ENCODE peak calls at places on chromosome 5, in nine cellular contexts. Y is foreskin fibroblast, V is choroid plexus epithelial cell, D is HL-60, C is epithelial cell of esophagus, X is hepatocyte, K is heart right ventricle, M is neural progenitor cell, G is pancreas. T is an unnamed sample.

GRCh38 chr5:38433160-38433861 is 123.1 kb downstream of the LIFR start:
- DNase-seq in Y (peak), V (peak), D (no peak), C (no peak), X (peak), K (peak), M (no peak), G (no peak), T (no peak)

GRCh38 chr5:112915831-112916230 is 6.2 kb downstream of the REEP5 start:
- DNase-seq in Y (no peak), V (no peak), D (no peak), C (no peak), X (no peak), K (no peak), M (no peak), G (no peak), T (no peak)

GRCh38 chr5:123133438-123134100 is 44.5 kb downstream of the PRDM6 start:
- DNase-seq in Y (no peak), V (no peak), D (no peak), C (no peak), X (no peak), K (no peak), M (no peak), G (no peak), T (no peak)

GRCh38 chr5:132263548-132264261 is 6.2 kb downstream of the PDLIM4 start:
- DNase-seq in Y (peak), V (peak), D (no peak), C (peak), X (no peak), K (no peak), M (no peak), G (no peak), T (no peak)

GRCh38 chr5:139091439-139092156 is 106.6 kb downstream of the SIL1 start:
- DNase-seq in Y (no peak), V (peak), D (no peak), C (no peak), X (peak), K (peak), M (peak), G (no peak), T (no peak)

GRCh38 chr5:154474267-154474956 is 3.6 kb downstream of the HAND1 start:
- DNase-seq in Y (no peak), V (no peak), D (no peak), C (no peak), X (no peak), K (no peak), M (peak), G (no peak), T (no peak)

GRCh38 chr5:171701138-171701537 is 84.5 kb upstream of the SMIM23 start:
- DNase-seq in Y (no peak), V (no peak), D (no peak), C (no peak), X (peak), K (peak), M (no peak), G (no peak), T (no peak)

GRCh38 chr5:6447384-6448140 is 1.1 kb upstream of the UBE2QL1 start:
- DNase-seq in Y (no peak), V (no peak), D (no peak), C (no peak), X (no peak), K (no peak), M (no peak), G (no peak), T (no peak)

GRCh38 chr5:148807845-148808244 is 18.6 kb upstream of the ADRB2 start:
- DNase-seq in Y (no peak), V (peak), D (no peak), C (peak), X (peak), K (no peak), M (no peak), G (no peak), T (no peak)

GRCh38 chr5:143244990-143245389 is 158.5 kb downstream of the NR3C1 start:
- DNase-seq in Y (no peak), V (no peak), D (no peak), C (peak), X (no peak), K (no peak), M (no peak), G (no peak), T (no peak)

GRCh38 chr5:172713113-172713808 is 57.7 kb downstream of the DUSP1 start:
- DNase-seq in Y (no peak), V (peak), D (no peak), C (no peak), X (peak), K (peak), M (peak), G (no peak), T (no peak)

GRCh38 chr5:132478498-132478855 is 12.1 kb downstream of the IRF1 start:
- DNase-seq in Y (no peak), V (no peak), D (no peak), C (no peak), X (no peak), K (no peak), M (no peak), G (no peak), T (no peak)

GRCh38 chr5:99721487-99721886 is 792.7 kb upstream of the CHD1 start:
- DNase-seq in Y (no peak), V (no peak), D (no peak), C (no peak), X (peak), K (no peak), M (no peak), G (no peak), T (peak)

GRCh38 chr5:147973086-147973485 is 66.7 kb upstream of the C5orf46 start:
- DNase-seq in Y (no peak), V (no peak), D (no peak), C (no peak), X (no peak), K (no peak), M (no peak), G (no peak), T (no peak)

GRCh38 chr5:72457491-72457890 is 49.7 kb downstream of the ZNF366 start:
- DNase-seq in Y (no peak), V (no peak), D (no peak), C (no peak), X (no peak), K (no peak), M (no peak), G (no peak), T (no peak)

GRCh38 chr5:87081511-87082372 is 185.9 kb upstream of the RASA1 start:
- DNase-seq in Y (no peak), V (no peak), D (peak), C (no peak), X (no peak), K (no peak), M (no peak), G (no peak), T (no peak)

GRCh38 chr5:54013556-54014157 is 296.7 kb downstream of the ARL15 start:
- DNase-seq in Y (peak), V (peak), D (peak), C (peak), X (peak), K (no peak), M (no peak), G (no peak), T (no peak)

GRCh38 chr5:154221371-154221896 is 30.9 kb downstream of the GALNT10 start:
- DNase-seq in Y (peak), V (peak), D (no peak), C (peak), X (peak), K (peak), M (peak), G (no peak), T (no peak)

GRCh38 chr5:103895738-103896137 is 333.1 kb upstream of the NUDT12 start:
- DNase-seq in Y (no peak), V (no peak), D (no peak), C (no peak), X (no peak), K (no peak), M (no peak), G (no peak), T (no peak)

GRCh38 chr5:177300236-177300880 is 3.2 kb downstream of the RAB24 start:
- DNase-seq in Y (peak), V (peak), D (peak), C (peak), X (peak), K (peak), M (no peak), G (no peak), T (no peak)

GRCh38 chr5:50886657-50887056 is 220.2 kb downstream of the PARP8 start:
- DNase-seq in Y (no peak), V (no peak), D (no peak), C (no peak), X (no peak), K (no peak), M (no peak), G (no peak), T (no peak)

GRCh38 chr5:109454726-109455505 is 45.1 kb upstream of the PJA2 start:
- DNase-seq in Y (peak), V (peak), D (no peak), C (peak), X (no peak), K (no peak), M (no peak), G (no peak), T (no peak)

GRCh38 chr5:39794511-39794910 is 369.7 kb upstream of the DAB2 start:
- DNase-seq in Y (peak), V (peak), D (no peak), C (no peak), X (no peak), K (peak), M (no peak), G (no peak), T (no peak)

GRCh38 chr5:71533614-71534013 is 53.5 kb upstream of the MCCC2 start:
- DNase-seq in Y (peak), V (peak), D (no peak), C (peak), X (no peak), K (no peak), M (no peak), G (no peak), T (peak)

GRCh38 chr5:171445910-171446516 is 26.6 kb downstream of the FGF18 start:
- DNase-seq in Y (peak), V (peak), D (no peak), C (no peak), X (no peak), K (peak), M (no peak), G (no peak), T (no peak)

DNA sequence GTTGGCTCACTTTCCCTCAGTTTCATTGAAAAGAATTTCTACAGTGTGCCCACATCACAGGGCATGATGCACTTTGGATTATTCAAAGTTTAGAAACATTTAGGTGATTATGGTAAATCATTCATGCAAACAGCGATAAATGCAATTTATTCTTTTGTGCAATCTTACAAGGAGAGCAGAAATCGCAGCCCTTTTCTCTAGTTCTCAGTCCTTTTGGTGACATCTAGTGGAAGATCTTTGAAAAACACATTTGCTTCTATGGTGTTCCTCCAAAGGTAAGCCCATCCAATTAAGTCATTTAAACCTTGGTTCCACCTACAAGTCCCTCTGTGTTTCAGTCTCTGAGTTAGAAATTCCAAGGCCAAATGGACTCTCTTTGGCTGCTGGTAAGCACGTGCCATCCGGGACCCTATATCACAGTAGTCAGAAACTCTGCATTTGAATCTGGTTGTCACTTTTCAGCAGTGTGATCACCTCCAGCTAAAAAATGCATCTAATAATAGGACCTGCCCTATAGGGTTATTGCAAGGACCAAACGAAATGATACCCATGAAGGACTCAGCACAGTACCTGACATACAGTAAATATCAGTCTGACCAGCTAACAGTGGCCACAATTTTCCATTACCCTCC is 66.4 kb downstream of the MACROH2A1 start:
- DNase-seq in Y (peak), V (peak), D (no peak), C (peak), X (peak), K (no peak), M (peak), G (no peak), T (peak)
- TF ChIP-seq CTCF in Y (peak), V (peak), D (no peak), C (peak), X (peak), K (peak), M (peak), G (no peak), T (peak)

DNA sequence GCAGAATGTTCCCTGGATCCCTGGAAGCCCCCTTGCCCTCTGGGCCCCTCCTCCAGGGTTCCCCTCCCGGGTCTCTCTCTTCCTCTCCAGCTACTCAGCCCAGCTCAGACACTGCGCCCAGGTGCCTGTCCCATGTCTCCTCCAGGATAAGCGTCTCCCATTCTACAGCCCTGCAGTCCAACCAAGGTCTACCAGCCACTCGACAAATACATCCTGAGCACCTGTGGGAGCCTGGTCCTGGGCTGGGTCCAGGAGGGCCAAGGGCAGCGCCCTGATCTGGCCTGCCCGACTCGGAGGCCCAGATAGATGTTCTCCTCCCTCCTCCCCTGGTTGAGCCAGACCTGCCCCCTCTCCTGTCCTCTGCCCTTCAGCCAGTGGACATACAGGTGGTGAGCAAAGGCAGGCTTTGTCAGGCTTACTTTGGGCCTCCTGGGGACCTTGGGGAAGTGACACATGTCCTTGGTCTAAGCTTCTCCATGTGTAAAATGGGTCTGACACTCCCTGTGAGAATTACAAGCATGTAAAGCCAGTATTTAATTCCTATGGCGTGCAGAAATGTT is 1.4 kb downstream of the FLT4 start:
- DNase-seq in Y (no peak), V (no peak), D (no peak), C (no peak), X (peak), K (no peak), M (no peak), G (no peak), T (no peak)
- H3K4me3 ChIP-seq in Y (no peak), V (no peak), D (no peak), C (no peak), X (no peak), K (peak), M (no peak), G (no peak), T (no peak)

GRCh38 chr5:60698316-60698715 is 1.6 kb downstream of the DEPDC1B start:
- DNase-seq in Y (no peak), V (no peak), D (no peak), C (no peak), X (no peak), K (no peak), M (no peak), G (no peak), T (no peak)

GRCh38 chr5:60700347-60700815 is 415 bp upstream of the DEPDC1B start:
- DNase-seq in Y (no peak), V (peak), D (no peak), C (peak), X (no peak), K (no peak), M (no peak), G (no peak), T (no peak)

GRCh38 chr5:60701317-60701988 is 1.5 kb upstream of the DEPDC1B start:
- DNase-seq in Y (no peak), V (no peak), D (no peak), C (peak), X (no peak), K (no peak), M (no peak), G (no peak), T (no peak)

GRCh38 chr5:60703944-60704343 is 4.0 kb upstream of the DEPDC1B start:
- DNase-seq in Y (no peak), V (no peak), D (no peak), C (peak), X (no peak), K (no peak), M (no peak), G (no peak), T (no peak)

GRCh38 chr5:60699549-60700346 is at the start of gene DEPDC1B:
- DNase-seq in Y (peak), V (peak), D (peak), C (peak), X (peak), K (peak), M (peak), G (peak), T (peak)
- TF ChIP-seq CTCF in Y (no peak), V (peak), D (no peak), C (peak), X (peak), K (peak), M (peak), G (no peak), T (peak)

DNA sequence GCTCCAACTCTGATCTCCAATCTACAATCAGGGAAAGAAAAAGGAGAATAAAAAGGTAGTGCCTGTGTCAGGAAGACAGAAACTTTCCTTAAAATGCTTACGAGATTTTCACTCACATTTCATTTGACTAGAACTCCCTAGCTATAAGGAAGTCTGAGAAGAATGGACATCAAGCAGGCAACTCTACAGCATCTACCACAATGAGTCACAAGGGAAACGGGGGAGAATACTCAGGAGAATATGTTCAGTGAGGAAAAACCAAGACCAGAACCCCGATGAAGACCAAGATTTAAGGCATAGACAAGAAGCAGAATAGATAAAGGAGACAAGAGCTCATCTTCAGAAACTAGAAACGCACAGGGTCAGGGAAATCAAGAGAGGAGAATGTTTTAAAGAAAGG is 9.0 kb upstream of the SETD9 start:
- DNase-seq in Y (peak), V (peak), D (no peak), C (peak), X (no peak), K (no peak), M (no peak), G (no peak), T (no peak)
- H3K4me3 ChIP-seq in Y (no peak), V (no peak), D (no peak), C (no peak), X (no peak), K (no peak), M (no peak), G (no peak), T (no peak)

DNA sequence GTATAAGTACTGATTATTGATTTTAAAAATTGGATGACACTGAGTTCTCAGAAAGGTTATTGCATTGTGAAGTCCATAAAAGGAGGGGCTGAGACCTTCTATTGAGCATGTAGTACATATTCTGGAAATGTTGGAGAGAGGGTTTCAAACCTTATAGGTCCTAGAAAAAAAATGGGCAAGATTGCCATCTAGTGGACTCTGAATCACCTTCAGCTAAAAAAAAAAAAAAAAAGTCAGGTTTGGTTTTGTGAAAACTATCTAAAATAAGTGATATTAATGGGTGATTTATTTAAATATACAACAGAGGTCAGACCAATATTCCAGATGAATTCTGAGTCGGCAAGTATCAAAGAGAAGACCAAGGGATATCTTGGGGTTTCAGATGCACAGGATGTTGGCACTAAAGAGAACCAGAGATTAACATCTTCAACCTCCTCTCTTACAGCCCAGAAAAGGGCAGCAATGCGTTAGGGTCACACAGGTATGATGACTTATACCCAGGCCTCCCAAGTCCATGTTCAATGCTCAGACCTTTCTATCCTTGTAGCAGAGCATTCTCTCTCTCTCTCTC is 109.8 kb upstream of the NMUR2 start:
- DNase-seq in Y (peak), V (peak), D (no peak), C (peak), X (peak), K (no peak), M (peak), G (no peak), T (no peak)
- TF ChIP-seq CTCF in Y (peak), V (peak), D (no peak), C (peak), X (peak), K (peak), M (peak), G (no peak), T (peak)

DNA sequence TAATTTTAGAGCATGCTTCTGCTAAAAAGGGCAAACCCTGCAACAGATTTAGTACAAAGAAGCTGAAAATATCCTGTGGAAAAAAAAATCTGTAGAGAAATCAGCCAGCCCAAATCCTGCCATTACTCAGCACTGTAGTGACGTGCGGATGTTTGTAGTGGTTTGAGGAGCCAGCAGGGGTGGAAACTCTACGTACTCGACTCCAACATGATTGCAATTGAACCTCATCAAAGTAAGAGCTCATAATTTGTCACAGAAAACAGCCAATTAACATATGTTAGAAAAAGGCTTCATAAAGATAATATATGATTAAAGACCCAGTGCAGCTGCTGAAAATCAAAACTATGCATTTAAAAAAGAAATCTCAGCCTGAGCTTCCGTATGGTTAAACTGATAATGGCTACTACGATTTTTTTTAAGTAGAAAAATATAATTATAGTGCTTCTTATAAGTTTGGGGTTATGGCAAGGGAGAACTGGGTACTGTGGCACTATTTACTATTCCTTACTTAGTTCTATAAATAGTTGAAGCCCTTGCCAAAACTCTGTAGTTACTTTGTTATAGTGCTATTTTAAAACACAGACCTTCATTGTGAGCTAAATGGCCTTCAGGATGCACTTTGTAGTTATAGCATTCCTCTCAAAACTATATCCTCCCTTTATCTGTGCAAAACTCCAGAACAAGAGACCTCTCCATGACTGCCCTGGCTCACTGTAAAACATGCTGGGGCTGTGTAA is 49.4 kb downstream of the MEF2C start:
- DNase-seq in Y (peak), V (peak), D (no peak), C (peak), X (peak), K (peak), M (no peak), G (no peak), T (no peak)
- H3K4me3 ChIP-seq in Y (peak), V (peak), D (no peak), C (no peak), X (no peak), K (peak), M (no peak), G (no peak), T (no peak)